ENCODE peak calls at places on chromosomes 5 and 9, in four cellular contexts. One of them, this sample, is unnamed.

GRCh38 chr9:83521017-83521810 is 17.0 kb downstream of the FRMD3 start:
- DNase-seq in neural progenitor cell: no peak
- DNase-seq in hepatocyte: no peak
- DNase-seq in GM23338: no peak
- DNase-seq in this sample: peak

GRCh38 chr9:113222482-113222841 is 1.1 kb downstream of the SLC31A1 start:
- DNase-seq in hepatocyte: peak
- DNase-seq in GM23338: no peak
- DNase-seq in neural progenitor cell: no peak
- DNase-seq in this sample: no peak

GRCh38 chr9:6247266-6247665 is 31.7 kb downstream of the IL33 start:
- DNase-seq in GM23338: no peak
- DNase-seq in neural progenitor cell: no peak
- DNase-seq in hepatocyte: no peak
- DNase-seq in this sample: peak

GRCh38 chr5:72326298-72326649 is 6.1 kb downstream of the PTCD2 start:
- DNase-seq in hepatocyte: no peak
- DNase-seq in GM23338: no peak
- DNase-seq in neural progenitor cell: no peak
- DNase-seq in this sample: no peak

GRCh38 chr9:134781895-134782294 is 98.7 kb upstream of the FCN2 start:
- DNase-seq in GM23338: peak
- DNase-seq in hepatocyte: no peak
- DNase-seq in neural progenitor cell: peak
- DNase-seq in this sample: no peak

GRCh38 chr5:53438486-53439472 is 41.6 kb upstream of the FST start:
- DNase-seq in hepatocyte: no peak
- DNase-seq in GM23338: no peak
- DNase-seq in neural progenitor cell: no peak
- DNase-seq in this sample: peak

GRCh38 chr5:87589587-87589986 is 176.9 kb upstream of the CCNH start:
- DNase-seq in neural progenitor cell: no peak
- DNase-seq in hepatocyte: no peak
- DNase-seq in GM23338: no peak
- DNase-seq in this sample: no peak

GRCh38 chr5:38258037-38258318 is 381 bp upstream of the EGFLAM start:
- DNase-seq in GM23338: no peak
- DNase-seq in hepatocyte: peak
- DNase-seq in neural progenitor cell: no peak
- DNase-seq in this sample: no peak

GRCh38 chr5:145509336-145510150 is 325.6 kb downstream of the PRELID2 start:
- DNase-seq in GM23338: no peak
- DNase-seq in hepatocyte: no peak
- DNase-seq in neural progenitor cell: no peak
- DNase-seq in this sample: no peak

GRCh38 chr5:56951131-56951945 is 585 bp downstream of the MIER3 start:
- DNase-seq in GM23338: peak
- DNase-seq in hepatocyte: peak
- DNase-seq in neural progenitor cell: peak
- DNase-seq in this sample: no peak

GRCh38 chr5:105146867-105147266 is 1584.3 kb upstream of the NUDT12 start:
- DNase-seq in hepatocyte: no peak
- DNase-seq in neural progenitor cell: no peak
- DNase-seq in GM23338: no peak
- DNase-seq in this sample: peak

DNA sequence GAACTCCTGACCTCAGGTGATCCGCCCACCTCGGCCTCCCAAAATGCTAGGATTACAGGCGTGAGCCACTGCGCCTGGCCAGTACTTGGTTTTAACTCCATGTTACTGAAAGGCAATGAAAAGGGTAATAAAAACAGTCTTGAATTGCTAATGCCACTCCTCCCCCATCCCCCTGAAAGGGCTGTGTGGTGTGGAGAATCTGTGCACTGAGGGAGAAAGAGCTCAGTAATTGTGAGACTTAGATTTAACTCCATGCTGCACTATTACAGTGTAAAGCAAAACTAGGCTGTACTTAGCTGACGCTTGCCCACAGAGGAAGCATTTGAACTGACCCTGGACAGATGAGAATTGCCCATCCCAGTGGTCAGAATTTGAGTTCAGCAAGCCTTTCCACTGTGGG is 1662.4 kb upstream of the ACO1 start:
- DNase-seq in GM23338: no peak
- DNase-seq in neural progenitor cell: peak
- DNase-seq in hepatocyte: no peak
- DNase-seq in this sample: no peak
- H2AFZ ChIP-seq in GM23338: peak
- H2AFZ ChIP-seq in neural progenitor cell: peak
- H2AFZ ChIP-seq in hepatocyte: no peak
- H2AFZ ChIP-seq in this sample: no peak

GRCh38 chr5:9851458-9851857 is 221.3 kb upstream of the TAS2R1 start:
- DNase-seq in GM23338: no peak
- DNase-seq in hepatocyte: no peak
- DNase-seq in neural progenitor cell: peak
- DNase-seq in this sample: peak
- TF ChIP-seq EZH2phosphoT487 in GM23338: no peak
- TF ChIP-seq EZH2phosphoT487 in hepatocyte: no peak
- TF ChIP-seq EZH2phosphoT487 in neural progenitor cell: no peak
- TF ChIP-seq EZH2phosphoT487 in this sample: no peak

GRCh38 chr9:91905958-91906585 is 44.0 kb downstream of the ROR2 start:
- DNase-seq in GM23338: no peak
- DNase-seq in hepatocyte: no peak
- DNase-seq in neural progenitor cell: no peak
- DNase-seq in this sample: peak
- H2AFZ ChIP-seq in GM23338: no peak
- H2AFZ ChIP-seq in hepatocyte: no peak
- H2AFZ ChIP-seq in neural progenitor cell: no peak
- H2AFZ ChIP-seq in this sample: peak

GRCh38 chr5:74624009-74624408 is 16.5 kb downstream of the ENC1 start:
- DNase-seq in hepatocyte: no peak
- DNase-seq in neural progenitor cell: no peak
- DNase-seq in GM23338: no peak
- DNase-seq in this sample: no peak

GRCh38 chr5:74624501-74624900 is 16.0 kb downstream of the ENC1 start:
- DNase-seq in neural progenitor cell: no peak
- DNase-seq in GM23338: no peak
- DNase-seq in hepatocyte: no peak
- DNase-seq in this sample: peak

GRCh38 chr5:74626386-74627222 is 13.9 kb downstream of the ENC1 start:
- DNase-seq in neural progenitor cell: no peak
- DNase-seq in hepatocyte: no peak
- DNase-seq in GM23338: no peak
- DNase-seq in this sample: no peak

GRCh38 chr5:74624931-74625505 is 15.5 kb downstream of the ENC1 start:
- DNase-seq in hepatocyte: no peak
- DNase-seq in neural progenitor cell: no peak
- DNase-seq in GM23338: no peak
- DNase-seq in this sample: no peak

GRCh38 chr5:74625742-74626241 is 14.7 kb downstream of the ENC1 start:
- DNase-seq in GM23338: peak
- DNase-seq in hepatocyte: no peak
- DNase-seq in neural progenitor cell: no peak
- DNase-seq in this sample: no peak
- TF ChIP-seq EZH2phosphoT487 in GM23338: no peak
- TF ChIP-seq EZH2phosphoT487 in hepatocyte: no peak
- TF ChIP-seq EZH2phosphoT487 in neural progenitor cell: no peak
- TF ChIP-seq EZH2phosphoT487 in this sample: no peak

DNA sequence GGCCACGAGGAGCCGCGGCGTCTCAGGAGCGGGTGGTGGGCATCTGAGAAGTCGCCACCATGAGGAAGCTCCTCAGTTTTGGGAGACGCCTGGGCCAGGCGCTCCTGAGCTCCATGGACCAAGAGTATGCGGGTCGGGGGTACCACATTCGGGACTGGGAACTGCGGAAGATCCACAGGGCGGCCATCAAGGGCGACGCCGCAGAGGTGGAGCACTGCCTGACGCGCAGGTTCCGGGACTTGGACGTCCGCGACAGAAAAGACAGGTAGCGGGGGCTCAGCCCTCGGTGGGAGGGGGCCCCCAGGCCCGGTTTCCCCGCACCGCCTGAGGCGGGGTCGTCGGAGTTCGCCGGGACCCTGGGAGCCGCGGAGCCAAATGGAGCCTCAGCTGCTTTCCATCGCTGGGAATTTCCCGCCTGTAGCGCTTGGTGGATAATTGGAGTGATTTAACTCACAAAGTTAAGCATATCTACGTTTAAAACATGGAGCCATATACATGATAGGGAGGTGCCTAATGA is 438 bp downstream of the ANKRD18B start:
- DNase-seq in GM23338: peak
- DNase-seq in neural progenitor cell: peak
- DNase-seq in hepatocyte: peak
- DNase-seq in this sample: peak
- H2AFZ ChIP-seq in GM23338: peak
- H2AFZ ChIP-seq in neural progenitor cell: peak
- H2AFZ ChIP-seq in hepatocyte: peak
- H2AFZ ChIP-seq in this sample: peak

GRCh38 chr5:137280656-137281055 is 218.5 kb downstream of the SPOCK1 start:
- DNase-seq in hepatocyte: no peak
- DNase-seq in GM23338: peak
- DNase-seq in neural progenitor cell: no peak
- DNase-seq in this sample: peak

GRCh38 chr5:137283801-137284200 is 215.3 kb downstream of the SPOCK1 start:
- DNase-seq in GM23338: no peak
- DNase-seq in hepatocyte: no peak
- DNase-seq in neural progenitor cell: no peak
- DNase-seq in this sample: no peak

GRCh38 chr5:137279631-137280236 is 219.4 kb downstream of the SPOCK1 start:
- DNase-seq in GM23338: no peak
- DNase-seq in neural progenitor cell: no peak
- DNase-seq in hepatocyte: no peak
- DNase-seq in this sample: no peak

GRCh38 chr5:137282216-137282615 is 216.9 kb downstream of the SPOCK1 start:
- DNase-seq in hepatocyte: peak
- DNase-seq in GM23338: no peak
- DNase-seq in neural progenitor cell: no peak
- DNase-seq in this sample: peak

GRCh38 chr5:137281201-137281600 is 217.9 kb downstream of the SPOCK1 start:
- DNase-seq in neural progenitor cell: no peak
- DNase-seq in hepatocyte: no peak
- DNase-seq in GM23338: no peak
- DNase-seq in this sample: no peak
- TF ChIP-seq EZH2phosphoT487 in neural progenitor cell: no peak
- TF ChIP-seq EZH2phosphoT487 in hepatocyte: no peak
- TF ChIP-seq EZH2phosphoT487 in GM23338: no peak
- TF ChIP-seq EZH2phosphoT487 in this sample: no peak

This sample was measured in PC-3.